ENCODE peak calls at places on chromosomes 3 and 15, in six cellular contexts. One of them, this sample, is unnamed.

GRCh38 chr15:47750030-47750739 is 32.9 kb downstream of the SEMA6D start:
- DNase-seq in cardiac muscle cell: no peak
- DNase-seq in heart left ventricle: no peak
- DNase-seq in HCT116: no peak
- DNase-seq in ovary: no peak
- DNase-seq in OCI-LY7: no peak
- DNase-seq in this sample: no peak

GRCh38 chr3:77370413-77370812 is 330.5 kb downstream of the ROBO2 start:
- DNase-seq in OCI-LY7: no peak
- DNase-seq in heart left ventricle: no peak
- DNase-seq in cardiac muscle cell: no peak
- DNase-seq in HCT116: no peak
- DNase-seq in ovary: peak; percentile 20
- DNase-seq in this sample: no peak

GRCh38 chr15:82663186-82663600 is 16.0 kb upstream of the CPEB1 start:
- DNase-seq in heart left ventricle: no peak
- DNase-seq in cardiac muscle cell: peak; percentile 90
- DNase-seq in HCT116: no peak
- DNase-seq in OCI-LY7: peak; percentile 58
- DNase-seq in ovary: peak; percentile 67
- DNase-seq in this sample: peak; percentile 22

GRCh38 chr15:71781179-71781964 is 29.0 kb upstream of the NR2E3 start:
- DNase-seq in OCI-LY7: no peak
- DNase-seq in HCT116: no peak
- DNase-seq in heart left ventricle: no peak
- DNase-seq in cardiac muscle cell: no peak
- DNase-seq in ovary: no peak
- DNase-seq in this sample: no peak

GRCh38 chr3:146326875-146327543 is 76.1 kb upstream of the PLSCR4 start:
- DNase-seq in OCI-LY7: peak; percentile 0
- DNase-seq in cardiac muscle cell: peak; percentile 41
- DNase-seq in ovary: peak; percentile 47
- DNase-seq in HCT116: peak; percentile 35
- DNase-seq in heart left ventricle: no peak
- DNase-seq in this sample: no peak

GRCh38 chr15:71048913-71049675 is 66.2 kb upstream of the THSD4 start:
- DNase-seq in HCT116: no peak
- DNase-seq in heart left ventricle: no peak
- DNase-seq in ovary: no peak
- DNase-seq in OCI-LY7: no peak
- DNase-seq in cardiac muscle cell: peak; percentile 25
- DNase-seq in this sample: no peak

GRCh38 chr15:62491642-62492041 is 326.6 kb upstream of the C2CD4B start:
- DNase-seq in cardiac muscle cell: no peak
- DNase-seq in ovary: no peak
- DNase-seq in OCI-LY7: no peak
- DNase-seq in heart left ventricle: no peak
- DNase-seq in HCT116: no peak
- DNase-seq in this sample: no peak

GRCh38 chr3:64341355-64341754 is 116.1 kb upstream of the PRICKLE2 start:
- DNase-seq in HCT116: no peak
- DNase-seq in cardiac muscle cell: no peak
- DNase-seq in heart left ventricle: no peak
- DNase-seq in ovary: no peak
- DNase-seq in OCI-LY7: no peak
- DNase-seq in this sample: no peak

GRCh38 chr3:49414753-49415152 is 2.5 kb downstream of the TCTA start:
- DNase-seq in HCT116: no peak
- DNase-seq in OCI-LY7: no peak
- DNase-seq in cardiac muscle cell: no peak
- DNase-seq in ovary: no peak
- DNase-seq in heart left ventricle: no peak
- DNase-seq in this sample: peak; percentile 14

GRCh38 chr3:150128126-150128525 is 157.4 kb upstream of the PFN2 start:
- DNase-seq in heart left ventricle: no peak
- DNase-seq in cardiac muscle cell: no peak
- DNase-seq in OCI-LY7: no peak
- DNase-seq in HCT116: no peak
- DNase-seq in ovary: no peak
- DNase-seq in this sample: no peak

GRCh38 chr3:138124689-138125420 is 7.3 kb downstream of the A4GNT start:
- DNase-seq in HCT116: no peak
- DNase-seq in cardiac muscle cell: no peak
- DNase-seq in ovary: no peak
- DNase-seq in OCI-LY7: no peak
- DNase-seq in heart left ventricle: no peak
- DNase-seq in this sample: no peak

GRCh38 chr15:24772709-24773373 is 97.3 kb downstream of the NPAP1 start:
- DNase-seq in cardiac muscle cell: no peak
- DNase-seq in HCT116: no peak
- DNase-seq in ovary: peak; percentile 78
- DNase-seq in heart left ventricle: peak; percentile 75
- DNase-seq in OCI-LY7: no peak
- DNase-seq in this sample: peak; percentile 77

GRCh38 chr3:4983739-4984510 is 4.7 kb downstream of the BHLHE40 start:
- DNase-seq in cardiac muscle cell: no peak
- DNase-seq in ovary: peak; percentile 34
- DNase-seq in HCT116: peak; percentile 73
- DNase-seq in heart left ventricle: no peak
- DNase-seq in OCI-LY7: peak; percentile 62
- DNase-seq in this sample: peak; percentile 36

GRCh38 chr15:65248506-65248905 is 37.2 kb upstream of the CILP start:
- DNase-seq in heart left ventricle: no peak
- DNase-seq in OCI-LY7: no peak
- DNase-seq in cardiac muscle cell: no peak
- DNase-seq in ovary: no peak
- DNase-seq in HCT116: no peak
- DNase-seq in this sample: no peak

GRCh38 chr3:184332370-184333090 is 4.9 kb upstream of the FAM131A start:
- DNase-seq in heart left ventricle: no peak
- DNase-seq in HCT116: no peak
- DNase-seq in cardiac muscle cell: no peak
- DNase-seq in OCI-LY7: no peak
- DNase-seq in ovary: no peak
- DNase-seq in this sample: no peak

GRCh38 chr15:60582370-60583036 is 103.6 kb upstream of the ICE2 start:
- DNase-seq in cardiac muscle cell: no peak
- DNase-seq in OCI-LY7: no peak
- DNase-seq in HCT116: no peak
- DNase-seq in ovary: no peak
- DNase-seq in heart left ventricle: no peak
- DNase-seq in this sample: no peak

GRCh38 chr15:29677450-29677849 is 144.8 kb downstream of the TJP1 start:
- DNase-seq in OCI-LY7: no peak
- DNase-seq in ovary: no peak
- DNase-seq in heart left ventricle: no peak
- DNase-seq in cardiac muscle cell: no peak
- DNase-seq in HCT116: no peak
- DNase-seq in this sample: no peak

GRCh38 chr3:111596328-111596727 is 1.2 kb upstream of the ZBED2 start:
- DNase-seq in cardiac muscle cell: no peak
- DNase-seq in HCT116: no peak
- DNase-seq in heart left ventricle: no peak
- DNase-seq in ovary: no peak
- DNase-seq in OCI-LY7: no peak
- DNase-seq in this sample: no peak

GRCh38 chr3:188520466-188520865 is 366.5 kb downstream of the LPP start:
- DNase-seq in HCT116: no peak
- DNase-seq in ovary: no peak
- DNase-seq in OCI-LY7: no peak
- DNase-seq in cardiac muscle cell: no peak
- DNase-seq in heart left ventricle: no peak
- DNase-seq in this sample: no peak

GRCh38 chr3:15312550-15312949 is 19.8 kb downstream of the SH3BP5 start:
- DNase-seq in ovary: no peak
- DNase-seq in HCT116: no peak
- DNase-seq in cardiac muscle cell: no peak
- DNase-seq in OCI-LY7: no peak
- DNase-seq in heart left ventricle: no peak
- DNase-seq in this sample: no peak

GRCh38 chr15:82585072-82585471 is 44.8 kb upstream of the RPS17 start:
- DNase-seq in heart left ventricle: no peak
- DNase-seq in ovary: no peak
- DNase-seq in HCT116: no peak
- DNase-seq in OCI-LY7: no peak
- DNase-seq in cardiac muscle cell: peak; percentile 17
- DNase-seq in this sample: no peak

GRCh38 chr3:114624047-114624445 is 330.2 kb downstream of the TIGIT start:
- DNase-seq in heart left ventricle: peak; percentile 51
- DNase-seq in ovary: peak; percentile 29
- DNase-seq in OCI-LY7: no peak
- DNase-seq in cardiac muscle cell: peak; percentile 18
- DNase-seq in HCT116: no peak
- DNase-seq in this sample: no peak

GRCh38 chr15:40925863-40926658 is 3.1 kb upstream of the DLL4 start:
- DNase-seq in heart left ventricle: no peak
- DNase-seq in OCI-LY7: no peak
- DNase-seq in ovary: no peak
- DNase-seq in HCT116: no peak
- DNase-seq in cardiac muscle cell: peak; percentile 49
- DNase-seq in this sample: peak; percentile 66

DNA sequence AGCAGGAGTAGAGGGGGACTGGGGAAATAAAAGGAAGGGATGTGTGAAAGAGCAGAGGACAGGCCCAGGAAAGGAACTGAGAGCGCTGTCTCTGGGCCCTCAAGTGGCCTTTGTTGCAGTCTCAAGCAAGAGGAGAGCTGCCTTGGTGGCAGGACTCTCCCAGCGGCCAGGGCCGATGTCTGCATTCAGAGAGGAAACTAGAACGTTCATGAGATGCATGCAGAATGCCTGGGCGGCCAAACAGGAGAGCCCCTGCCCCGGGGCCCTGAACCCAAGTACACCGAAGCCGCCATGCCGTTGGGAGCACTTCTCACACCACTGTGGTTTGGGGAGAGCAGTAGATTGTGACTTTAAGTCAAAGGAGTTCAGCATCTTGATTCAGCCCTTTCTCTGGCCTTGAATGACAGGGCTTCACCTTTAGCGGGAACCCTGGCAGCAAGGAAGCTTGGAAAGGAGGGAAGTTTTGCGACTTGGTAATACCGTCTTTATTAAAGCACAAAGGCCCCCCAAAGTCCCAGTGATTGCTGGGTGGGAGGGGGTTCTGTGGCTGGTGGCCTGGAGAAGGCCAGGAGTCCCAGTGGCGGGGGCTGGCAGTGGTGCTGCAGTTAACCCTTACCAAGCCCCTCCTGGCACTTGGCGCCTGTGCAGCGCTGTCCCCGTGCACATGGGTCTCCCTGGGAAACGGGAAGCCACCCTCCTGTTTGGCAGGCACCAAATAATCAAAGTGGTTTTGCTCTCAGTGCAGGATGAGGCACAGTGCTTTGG is 36.2 kb downstream of the SLC6A11 start:
- DNase-seq in cardiac muscle cell: no peak
- DNase-seq in OCI-LY7: no peak
- DNase-seq in ovary: no peak
- DNase-seq in HCT116: no peak
- DNase-seq in heart left ventricle: no peak
- DNase-seq in this sample: no peak
- TF ChIP-seq CTCF in cardiac muscle cell: no peak
- TF ChIP-seq CTCF in OCI-LY7: no peak
- TF ChIP-seq CTCF in ovary: no peak
- TF ChIP-seq CTCF in HCT116: no peak
- TF ChIP-seq CTCF in heart left ventricle: no peak
- TF ChIP-seq CTCF in this sample: no peak

GRCh38 chr3:123929325-123929724 is 31.7 kb downstream of the CCDC14 start:
- DNase-seq in cardiac muscle cell: no peak
- DNase-seq in HCT116: no peak
- DNase-seq in heart left ventricle: no peak
- DNase-seq in ovary: no peak
- DNase-seq in OCI-LY7: no peak
- DNase-seq in this sample: no peak
- H3K36me3 ChIP-seq in cardiac muscle cell: peaks cover 34% of the 10 kb centered on the region
- H3K36me3 ChIP-seq in HCT116: peaks cover 19% of the 10 kb centered on the region
- H3K36me3 ChIP-seq in heart left ventricle: peaks cover 9% of the 10 kb centered on the region
- H3K36me3 ChIP-seq in ovary: no peaks in the 10 kb centered on the region
- H3K36me3 ChIP-seq in OCI-LY7: peaks cover 92% of the 10 kb centered on the region
- H3K36me3 ChIP-seq in this sample: no peaks in the 10 kb centered on the region

GRCh38 chr3:48403533-48404439 is 26.1 kb downstream of the PLXNB1 start:
- DNase-seq in heart left ventricle: peak; percentile 44
- DNase-seq in OCI-LY7: no peak
- DNase-seq in cardiac muscle cell: no peak
- DNase-seq in ovary: no peak
- DNase-seq in HCT116: no peak
- DNase-seq in this sample: peak; percentile 28

GRCh38 chr3:48404440-48405342 is 25.2 kb downstream of the PLXNB1 start:
- DNase-seq in cardiac muscle cell: no peak
- DNase-seq in OCI-LY7: no peak
- DNase-seq in heart left ventricle: no peak
- DNase-seq in HCT116: no peak
- DNase-seq in ovary: no peak
- DNase-seq in this sample: peak; percentile 35

GRCh38 chr3:48402907-48403306 is 27.0 kb downstream of the PLXNB1 start:
- DNase-seq in OCI-LY7: no peak
- DNase-seq in cardiac muscle cell: no peak
- DNase-seq in ovary: no peak
- DNase-seq in heart left ventricle: no peak
- DNase-seq in HCT116: no peak
- DNase-seq in this sample: no peak

GRCh38 chr3:48400824-48401433 is 28.9 kb downstream of the FBXW12 start:
- DNase-seq in HCT116: peak; percentile 69
- DNase-seq in heart left ventricle: peak; percentile 56
- DNase-seq in OCI-LY7: peak; percentile 79
- DNase-seq in ovary: peak; percentile 64
- DNase-seq in cardiac muscle cell: peak; percentile 68
- DNase-seq in this sample: peak; percentile 55

DNA sequence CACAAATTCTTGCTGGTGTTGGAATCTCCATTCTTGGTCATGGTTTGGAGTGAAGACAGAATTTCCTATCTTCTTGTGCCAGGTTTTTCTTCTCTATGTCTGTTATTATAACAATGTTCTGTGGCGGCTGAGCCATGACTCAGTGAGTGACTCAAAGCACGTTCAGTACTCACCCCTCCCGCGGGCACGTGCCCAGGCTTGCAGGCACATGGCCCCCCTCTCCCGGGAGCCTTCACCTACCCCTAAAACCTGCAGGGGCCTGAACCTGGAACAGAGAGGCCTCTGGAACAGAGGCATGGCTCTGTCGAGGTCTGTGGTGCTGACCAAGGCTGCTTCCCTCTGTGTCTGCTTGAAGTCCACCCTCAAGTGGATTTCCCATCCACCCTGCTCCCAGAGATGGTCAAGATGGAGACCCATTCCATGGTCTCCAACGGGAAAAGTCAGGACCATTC is 27.6 kb downstream of the PLXNB1 start:
- DNase-seq in heart left ventricle: peak; percentile 75
- DNase-seq in cardiac muscle cell: no peak
- DNase-seq in ovary: peak; percentile 83
- DNase-seq in HCT116: peak; percentile 46
- DNase-seq in OCI-LY7: no peak
- DNase-seq in this sample: peak; percentile 48
- H3K27ac ChIP-seq in heart left ventricle: no peak overlapping the region
- H3K27ac ChIP-seq in cardiac muscle cell: no peak overlapping the region
- H3K27ac ChIP-seq in ovary: peak overlapping the region; percentile 62
- H3K27ac ChIP-seq in HCT116: peak overlapping the region; percentile 64
- H3K27ac ChIP-seq in OCI-LY7: no peak overlapping the region
- H3K27ac ChIP-seq in this sample: peak overlapping the region; percentile 42

GRCh38 chr15:50148362-50148963 is 29.4 kb upstream of the ATP8B4 start:
- DNase-seq in OCI-LY7: peak; percentile 17
- DNase-seq in HCT116: peak; percentile 81
- DNase-seq in cardiac muscle cell: peak; percentile 48
- DNase-seq in ovary: no peak
- DNase-seq in heart left ventricle: no peak
- DNase-seq in this sample: no peak
- TF ChIP-seq CTCF in OCI-LY7: peak; percentile 46
- TF ChIP-seq CTCF in HCT116: peak; percentile 81
- TF ChIP-seq CTCF in cardiac muscle cell: peak; percentile 79
- TF ChIP-seq CTCF in ovary: no peak
- TF ChIP-seq CTCF in heart left ventricle: no peak
- TF ChIP-seq CTCF in this sample: no peak